ENCODE peak calls at places on chromosomes 16 and 17, in seven cellular contexts. I is heart left ventricle, Y is sigmoid colon, K is H1, T is K562, L is lower leg skin, O is body of pancreas. Q is an unnamed sample.
A peak's percentile ranks its signal among the peaks of the same experiment; 100 is the strongest.

GRCh38 chr16:819336-819735 is 18.8 kb upstream of the GNG13 start:
- DNase-seq in I (no peak), T (no peak), O (no peak), L (no peak), K (no peak), Y (no peak), Q (no peak)

GRCh38 chr17:6701719-6702118 is 11.4 kb downstream of the SLC13A5 start:
- DNase-seq in T (peak; percentile 81), L (no peak), K (peak; percentile 92), Y (peak; percentile 43), I (no peak), O (peak; percentile 25), Q (no peak)

GRCh38 chr16:68563631-68564366 is 24.7 kb downstream of the ZFP90 start:
- DNase-seq in I (no peak), T (no peak), L (no peak), K (no peak), Y (no peak), O (no peak), Q (no peak)

GRCh38 chr17:27475981-27476895 is 20.0 kb downstream of the KSR1 start:
- DNase-seq in Y (no peak), T (no peak), K (no peak), I (no peak), O (no peak), L (no peak), Q (no peak)

GRCh38 chr17:62804822-62805221 is 3.3 kb downstream of the MARCHF10 start:
- DNase-seq in Y (no peak), T (no peak), K (no peak), O (no peak), L (peak; percentile 26), I (no peak), Q (no peak)

GRCh38 chr17:61205931-61206330 is 193.7 kb upstream of the TBX2 start:
- DNase-seq in Y (no peak), L (no peak), I (no peak), T (no peak), K (no peak), O (no peak), Q (no peak)

GRCh38 chr17:78717431-78717980 is 64.6 kb downstream of the CYTH1 start:
- DNase-seq in I (no peak), T (no peak), Y (peak; percentile 75), O (peak; percentile 33), L (no peak), K (peak; percentile 55), Q (no peak)

GRCh38 chr17:47850692-47851573 is at the start of gene SP6:
- DNase-seq in L (no peak), K (peak; percentile 91), T (peak; percentile 91), O (peak; percentile 92), I (peak; percentile 57), Y (no peak), Q (peak; percentile 91)

GRCh38 chr17:41785876-41786226 is 660 bp downstream of the JUP start:
- DNase-seq in L (peak; percentile 95), Y (no peak), K (peak; percentile 76), O (peak; percentile 81), T (peak; percentile 65), I (peak; percentile 64), Q (peak; percentile 84)

GRCh38 chr16:74563828-74564263 is 43.1 kb downstream of the GLG1 start:
- DNase-seq in T (peak; percentile 20), Y (no peak), K (no peak), I (no peak), O (peak; percentile 30), L (no peak), Q (peak; percentile 33)

GRCh38 chr16:87954826-87955225 is 3.6 kb downstream of the BANP start:
- DNase-seq in Y (no peak), T (no peak), I (no peak), L (no peak), O (peak; percentile 60), K (no peak), Q (no peak)

GRCh38 chr17:19578545-19578944 is 44.9 kb downstream of the SLC47A1 start:
- DNase-seq in K (no peak), T (no peak), I (no peak), Y (no peak), L (no peak), O (no peak), Q (no peak)

GRCh38 chr16:20107086-20107485 is 33.4 kb upstream of the GPR139 start:
- DNase-seq in K (no peak), I (no peak), T (no peak), Y (no peak), L (no peak), O (no peak), Q (no peak)

GRCh38 chr17:27807567-27808470 is 7.5 kb upstream of the NOS2 start:
- DNase-seq in L (peak; percentile 77), K (no peak), I (no peak), Y (no peak), O (peak; percentile 37), T (no peak), Q (peak; percentile 49)

GRCh38 chr17:43368740-43369506 is 29.9 kb upstream of the ARL4D start:
- DNase-seq in T (no peak), I (peak; percentile 88), O (peak; percentile 88), L (peak; percentile 96), Y (peak; percentile 94), K (peak; percentile 88), Q (peak; percentile 80)

GRCh38 chr17:57502696-57503307 is 242.3 kb downstream of the CCDC182 start:
- DNase-seq in T (no peak), I (no peak), O (no peak), L (no peak), Y (no peak), K (no peak), Q (no peak)

GRCh38 chr17:879546-879945 is 97.4 kb downstream of the MRM3 start:
- DNase-seq in L (peak; percentile 93), K (peak; percentile 87), I (peak; percentile 80), Y (peak; percentile 86), T (peak; percentile 61), O (peak; percentile 97), Q (peak; percentile 92)

GRCh38 chr16:53822936-53823529 is 119.1 kb downstream of the FTO start:
- DNase-seq in I (no peak), T (no peak), K (no peak), Y (no peak), O (no peak), L (no peak), Q (no peak)

GRCh38 chr16:17318200-17318599 is 152.6 kb downstream of the XYLT1 start:
- DNase-seq in T (no peak), K (no peak), I (no peak), O (peak; percentile 69), L (no peak), Y (no peak), Q (no peak)

GRCh38 chr17:77285594-77286390 is 145.0 kb downstream of the SEC14L1 start:
- DNase-seq in L (no peak), O (peak; percentile 52), T (no peak), Y (peak; percentile 78), K (no peak), I (peak; percentile 51), Q (peak; percentile 85)

GRCh38 chr17:35160354-35161201 is 13.0 kb downstream of the UNC45B start:
- DNase-seq in T (no peak), K (no peak), Y (no peak), O (no peak), I (no peak), L (no peak), Q (no peak)

GRCh38 chr17:49951362-49952080 is 17.5 kb upstream of the DLX4 start:
- DNase-seq in T (no peak), Y (no peak), O (no peak), K (no peak), L (no peak), I (no peak), Q (no peak)

DNA sequence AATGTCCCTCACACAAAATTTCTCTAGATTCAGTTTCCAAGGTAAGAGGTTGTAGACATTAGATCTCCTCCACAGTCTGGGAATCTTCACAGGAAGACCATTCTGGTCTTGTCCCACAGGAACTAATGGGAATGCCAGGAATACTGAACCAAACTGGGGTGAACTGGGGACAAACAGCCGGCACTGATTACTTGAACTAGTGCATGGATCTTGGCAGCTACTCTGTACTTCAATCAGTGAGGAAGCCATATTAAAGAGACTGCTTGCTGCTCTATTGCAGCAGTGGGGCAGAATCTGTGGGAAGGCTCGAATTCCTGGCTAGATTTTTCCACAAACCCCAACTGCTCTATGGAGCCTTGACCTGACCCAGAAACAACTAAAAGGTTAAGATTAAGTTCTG is 268.9 kb upstream of the AXIN2 start:
- DNase-seq in L (no peak), K (no peak), I (no peak), T (no peak), O (no peak), Y (no peak), Q (no peak)
- TF ChIP-seq POLR2A in L (no peak), K (no peak), I (no peak), T (no peak), O (no peak), Y (no peak), Q (no peak)

GRCh38 chr16:28835864-28836760 is 10.0 kb downstream of the TUFM start:
- DNase-seq in Y (no peak), O (no peak), I (no peak), K (no peak), L (no peak), T (peak; percentile 25), Q (no peak)
- TF ChIP-seq POLR2A in Y (no peak), O (no peak), I (no peak), K (no peak), L (no peak), T (no peak), Q (no peak)

DNA sequence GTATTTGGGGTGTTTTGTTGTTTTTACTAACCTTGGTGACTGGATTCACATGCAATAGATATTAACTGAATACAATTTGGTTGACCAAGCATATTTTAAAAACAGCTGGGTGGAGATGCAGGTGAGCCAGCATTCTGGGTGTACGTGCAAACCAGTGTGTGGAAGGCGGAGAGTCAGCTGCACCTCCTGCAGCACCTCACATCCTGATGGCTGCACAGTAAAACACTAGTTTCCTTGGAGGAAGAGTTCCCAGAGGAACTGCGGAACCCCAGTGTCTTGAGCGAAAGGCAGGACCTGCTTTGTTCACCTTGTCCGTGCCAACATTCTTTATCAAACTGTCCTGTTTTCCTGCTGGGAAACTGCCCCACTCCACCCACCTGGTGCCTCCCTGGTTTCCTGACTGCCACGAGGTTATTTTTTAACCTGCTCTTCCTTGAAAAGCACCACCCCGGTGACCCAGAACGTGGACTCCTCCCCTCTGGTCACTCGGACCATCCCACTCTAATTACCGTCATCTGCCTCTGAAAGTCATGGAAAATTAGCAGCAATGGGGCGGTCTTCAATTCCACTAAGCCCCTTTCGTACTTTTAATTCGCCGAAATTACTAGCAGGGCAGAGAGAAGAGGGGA is 1.0 kb upstream of the YPEL2 start:
- DNase-seq in T (peak; percentile 29), O (peak; percentile 85), L (peak; percentile 88), Y (peak; percentile 77), I (peak; percentile 57), K (no peak), Q (peak; percentile 77)
- TF ChIP-seq POLR2A in T (no peak), O (peak; percentile 51), L (no peak), Y (no peak), I (no peak), K (no peak), Q (no peak)

GRCh38 chr17:32125848-32126153 is 16.5 kb upstream of the RHOT1 start:
- DNase-seq in T (no peak), I (no peak), L (no peak), Y (no peak), O (no peak), K (no peak), Q (no peak)

GRCh38 chr17:32126325-32126724 is 16.0 kb upstream of the RHOT1 start:
- DNase-seq in K (no peak), T (no peak), I (no peak), L (peak; percentile 61), Y (no peak), O (no peak), Q (no peak)

GRCh38 chr17:32124985-32125847 is 17.1 kb upstream of the RHOT1 start:
- DNase-seq in K (no peak), L (peak; percentile 58), T (no peak), I (no peak), Y (no peak), O (no peak), Q (peak; percentile 70)

GRCh38 chr17:32126746-32127145 is 15.6 kb upstream of the RHOT1 start:
- DNase-seq in L (peak; percentile 77), T (no peak), O (no peak), I (no peak), K (no peak), Y (no peak), Q (no peak)

GRCh38 chr17:32127156-32127897 is 15.0 kb upstream of the RHOT1 start:
- DNase-seq in K (peak; percentile 76), O (peak; percentile 75), L (peak; percentile 96), T (peak; percentile 73), Y (peak; percentile 93), I (peak; percentile 87), Q (peak; percentile 85)
- TF ChIP-seq POLR2A in K (no peak), O (peak; percentile 60), L (no peak), T (peak; percentile 70), Y (no peak), I (no peak), Q (no peak)

Q was measured in stomach.